ENCODE peak calls at places on chromosomes 4 and X, in four cellular contexts. One of them, this sample, is unnamed.
A peak's percentile ranks its signal among the peaks of the same experiment; 100 is the strongest.

GRCh38 chrX:41515376-41515775 is 68.2 kb downstream of the NYX start:
- DNase-seq in H9: no peak
- DNase-seq in neuronal stem cell: no peak
- DNase-seq in H1: no peak
- DNase-seq in this sample: no peak

GRCh38 chrX:83260288-83260687 is 247.8 kb upstream of the POU3F4 start:
- DNase-seq in H9: peak; percentile 35
- DNase-seq in neuronal stem cell: no peak
- DNase-seq in H1: no peak
- DNase-seq in this sample: no peak

GRCh38 chr4:150874386-150875226 is 140.5 kb downstream of the LRBA start:
- DNase-seq in H9: no peak
- DNase-seq in neuronal stem cell: no peak
- DNase-seq in H1: no peak
- DNase-seq in this sample: no peak

GRCh38 chr4:139709660-139710059 is 44.0 kb downstream of the MGST2 start:
- DNase-seq in H9: no peak
- DNase-seq in neuronal stem cell: no peak
- DNase-seq in H1: no peak
- DNase-seq in this sample: no peak

GRCh38 chrX:41518127-41518840 is 71.1 kb downstream of the NYX start:
- DNase-seq in H9: no peak
- DNase-seq in neuronal stem cell: no peak
- DNase-seq in H1: no peak
- DNase-seq in this sample: no peak

GRCh38 chrX:103628386-103629290 is at the start of gene TCEAL1:
- DNase-seq in H9: peak; percentile 83
- DNase-seq in neuronal stem cell: peak; percentile 20
- DNase-seq in H1: no peak
- DNase-seq in this sample: peak; percentile 27

GRCh38 chr4:47519239-47519883 is 34.3 kb downstream of the ATP10D start:
- DNase-seq in H9: no peak
- DNase-seq in neuronal stem cell: no peak
- DNase-seq in H1: no peak
- DNase-seq in this sample: no peak

GRCh38 chrX:44906542-44906941 is 33.6 kb downstream of the KDM6A start:
- DNase-seq in H9: no peak
- DNase-seq in neuronal stem cell: no peak
- DNase-seq in H1: no peak
- DNase-seq in this sample: no peak

GRCh38 chr4:156190606-156191005 is 236.9 kb upstream of the CTSO start:
- DNase-seq in H9: no peak
- DNase-seq in neuronal stem cell: no peak
- DNase-seq in H1: no peak
- DNase-seq in this sample: peak; percentile 85

GRCh38 chr4:174871407-174871806 is 42.4 kb upstream of the GLRA3 start:
- DNase-seq in H9: no peak
- DNase-seq in neuronal stem cell: no peak
- DNase-seq in H1: no peak
- DNase-seq in this sample: no peak

GRCh38 chr4:151045907-151046306 is 30.8 kb upstream of the LRBA start:
- DNase-seq in H9: peak; percentile 38
- DNase-seq in neuronal stem cell: no peak
- DNase-seq in H1: no peak
- DNase-seq in this sample: no peak

GRCh38 chr4:48653217-48654014 is 126.7 kb downstream of the FRYL start:
- DNase-seq in H9: no peak
- DNase-seq in neuronal stem cell: peak; percentile 9
- DNase-seq in H1: no peak
- DNase-seq in this sample: no peak

GRCh38 chrX:129655547-129656248 is 942 bp upstream of the APLN start:
- DNase-seq in H9: peak; percentile 59
- DNase-seq in neuronal stem cell: no peak
- DNase-seq in H1: no peak
- DNase-seq in this sample: no peak

GRCh38 chr4:167509551-167509950 is 275.3 kb upstream of the SPOCK3 start:
- DNase-seq in H9: no peak
- DNase-seq in neuronal stem cell: no peak
- DNase-seq in H1: no peak
- DNase-seq in this sample: no peak

GRCh38 chr4:164215113-164215741 is 538.7 kb upstream of the SMIM31 start:
- DNase-seq in H9: peak; percentile 33
- DNase-seq in neuronal stem cell: no peak
- DNase-seq in H1: no peak
- DNase-seq in this sample: no peak

GRCh38 chrX:74232859-74233258 is 71.1 kb upstream of the ZCCHC13 start:
- DNase-seq in H9: no peak
- DNase-seq in neuronal stem cell: no peak
- DNase-seq in H1: no peak
- DNase-seq in this sample: peak; percentile 11

GRCh38 chr4:165324203-165324917 is 3.1 kb upstream of the MSMO1 start:
- DNase-seq in H9: no peak
- DNase-seq in neuronal stem cell: no peak
- DNase-seq in H1: no peak
- DNase-seq in this sample: no peak

GRCh38 chr4:165327211-165328100 is at the start of gene MSMO1:
- DNase-seq in H9: peak; percentile 100
- DNase-seq in neuronal stem cell: peak; percentile 97
- DNase-seq in H1: peak; percentile 98
- DNase-seq in this sample: peak; percentile 100

GRCh38 chr4:165326831-165327210 is 648 bp upstream of the MSMO1 start:
- DNase-seq in H9: peak; percentile 73
- DNase-seq in neuronal stem cell: no peak
- DNase-seq in H1: no peak
- DNase-seq in this sample: peak; percentile 9

GRCh38 chr4:165324918-165325304 is 2.6 kb upstream of the MSMO1 start:
- DNase-seq in H9: no peak
- DNase-seq in neuronal stem cell: no peak
- DNase-seq in H1: no peak
- DNase-seq in this sample: no peak

GRCh38 chr4:165325732-165326512 is 1.5 kb upstream of the MSMO1 start:
- DNase-seq in H9: no peak
- DNase-seq in neuronal stem cell: no peak
- DNase-seq in H1: no peak
- DNase-seq in this sample: peak; percentile 76
- H2BK12ac ChIP-seq in H9: no peak overlapping the region
- H2BK12ac ChIP-seq in neuronal stem cell: no peak overlapping the region
- H2BK12ac ChIP-seq in H1: peak overlapping the region; percentile 60
- H2BK12ac ChIP-seq in this sample: peak overlapping the region; percentile 96

GRCh38 chr4:53039741-53040458 is 177.8 kb downstream of the RASL11B start:
- DNase-seq in H9: no peak
- DNase-seq in neuronal stem cell: no peak
- DNase-seq in H1: no peak
- DNase-seq in this sample: no peak
- H3K14ac ChIP-seq in H9: no peak overlapping the region
- H3K14ac ChIP-seq in neuronal stem cell: no peak overlapping the region
- H3K14ac ChIP-seq in H1: no peak overlapping the region
- H3K14ac ChIP-seq in this sample: no peak overlapping the region

GRCh38 chr4:6733358-6734164 is 17.6 kb downstream of the BLOC1S4 start:
- DNase-seq in H9: no peak
- DNase-seq in neuronal stem cell: no peak
- DNase-seq in H1: no peak
- DNase-seq in this sample: peak; percentile 39
- H2BK12ac ChIP-seq in H9: no peak overlapping the region
- H2BK12ac ChIP-seq in neuronal stem cell: peak overlapping the region; percentile 51
- H2BK12ac ChIP-seq in H1: no peak overlapping the region
- H2BK12ac ChIP-seq in this sample: no peak overlapping the region

DNA sequence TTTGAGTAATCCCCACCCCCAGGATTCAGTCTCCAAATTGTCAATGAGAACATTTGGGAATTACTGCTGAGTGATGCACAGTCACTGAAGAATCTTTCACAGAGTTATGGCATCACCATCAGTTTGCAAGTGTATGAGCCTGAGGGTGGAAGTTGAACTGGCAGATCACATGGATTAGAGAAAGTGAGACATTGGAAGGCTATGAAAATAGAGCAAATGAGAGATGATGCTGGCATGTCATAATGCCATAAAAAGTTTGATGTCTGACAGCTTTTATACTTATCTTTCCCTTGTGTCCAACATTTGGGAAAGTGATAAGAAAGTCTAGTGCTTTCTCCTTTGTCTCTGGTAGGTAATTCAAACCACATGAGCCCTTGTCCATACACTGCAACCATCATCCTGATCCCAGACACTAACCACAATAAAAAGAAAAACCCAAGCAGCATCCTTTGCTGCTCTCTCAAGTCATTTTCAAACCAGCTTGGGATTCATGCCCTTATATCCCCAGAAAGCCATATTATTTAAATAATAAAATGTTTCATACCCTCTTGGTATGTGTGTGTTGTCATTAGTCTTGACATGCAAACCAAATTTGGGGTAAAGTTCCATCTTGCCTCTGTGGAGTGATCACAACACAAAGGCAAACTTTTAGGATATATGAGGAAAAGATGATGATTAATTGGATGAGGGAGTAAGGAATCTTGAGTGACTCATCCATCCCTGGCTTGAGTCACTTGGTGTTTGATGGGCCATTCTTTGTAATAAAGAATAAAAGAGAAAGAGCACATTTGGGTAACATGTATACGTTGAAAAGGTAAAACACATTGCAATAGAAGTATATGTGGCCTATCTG is 438.9 kb downstream of the GRXCR1 start:
- DNase-seq in H9: no peak
- DNase-seq in neuronal stem cell: no peak
- DNase-seq in H1: no peak
- DNase-seq in this sample: no peak
- H3K14ac ChIP-seq in H9: no peak overlapping the region
- H3K14ac ChIP-seq in neuronal stem cell: no peak overlapping the region
- H3K14ac ChIP-seq in H1: no peak overlapping the region
- H3K14ac ChIP-seq in this sample: no peak overlapping the region

GRCh38 chr4:173529505-173530325 is at the start of gene HAND2:
- DNase-seq in H9: peak; percentile 73
- DNase-seq in neuronal stem cell: peak; percentile 59
- DNase-seq in H1: no peak
- DNase-seq in this sample: no peak

GRCh38 chr4:173528378-173529321 is 1.4 kb downstream of the HAND2 start:
- DNase-seq in H9: peak; percentile 65
- DNase-seq in neuronal stem cell: peak; percentile 45
- DNase-seq in H1: no peak
- DNase-seq in this sample: no peak

GRCh38 chr4:173530326-173531062 is 465 bp upstream of the HAND2 start:
- DNase-seq in H9: no peak
- DNase-seq in neuronal stem cell: no peak
- DNase-seq in H1: no peak
- DNase-seq in this sample: no peak

GRCh38 chr4:173532725-173533511 is 2.9 kb upstream of the HAND2 start:
- DNase-seq in H9: no peak
- DNase-seq in neuronal stem cell: no peak
- DNase-seq in H1: no peak
- DNase-seq in this sample: no peak

DNA sequence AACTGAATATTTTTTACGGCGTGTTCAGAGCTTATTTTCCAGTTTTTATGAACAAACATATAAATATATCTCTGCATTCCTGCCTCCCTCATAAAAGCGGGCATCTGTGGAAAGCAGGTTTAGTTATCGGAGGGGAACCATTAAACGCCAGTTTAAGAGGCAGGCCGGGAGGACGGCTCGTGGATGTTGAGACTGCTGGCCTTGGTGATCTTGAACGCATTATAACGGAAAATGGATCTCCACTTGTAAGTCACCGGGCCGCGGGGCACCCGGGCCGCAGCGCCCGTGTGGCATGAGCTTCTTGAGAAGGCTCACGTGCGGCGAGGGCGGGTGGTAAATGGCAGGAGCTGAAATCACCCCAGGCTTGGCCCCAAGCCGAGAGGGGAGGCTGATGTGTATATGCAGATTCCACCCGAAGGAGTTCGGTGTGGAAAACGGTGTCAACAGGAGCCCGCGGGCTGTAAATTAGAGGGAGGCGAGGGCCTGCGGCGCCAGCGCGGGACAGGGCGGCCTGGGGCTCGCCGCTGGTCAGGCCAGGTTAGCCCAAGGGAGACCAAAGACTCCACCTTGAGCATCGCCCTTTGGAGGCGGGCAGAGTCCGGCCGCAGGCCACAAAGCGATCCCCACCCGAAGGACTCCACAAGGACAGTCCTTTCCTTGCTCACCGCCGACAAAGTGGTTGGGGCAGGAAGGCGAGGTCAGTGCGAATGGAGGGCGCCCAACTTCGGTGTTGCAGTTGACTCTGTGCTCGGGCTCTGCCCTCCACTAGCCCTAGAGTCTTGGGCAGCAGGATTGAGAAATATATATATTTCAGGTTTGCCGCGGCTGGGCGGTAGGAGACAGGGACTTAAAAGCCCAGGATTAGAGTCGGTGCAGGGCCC is 1.3 kb upstream of the HAND2 start:
- DNase-seq in H9: peak; percentile 58
- DNase-seq in neuronal stem cell: peak; percentile 20
- DNase-seq in H1: no peak
- DNase-seq in this sample: no peak
- H2BK12ac ChIP-seq in H9: no peak overlapping the region
- H2BK12ac ChIP-seq in neuronal stem cell: no peak overlapping the region
- H2BK12ac ChIP-seq in H1: no peak overlapping the region
- H2BK12ac ChIP-seq in this sample: no peak overlapping the region

DNA sequence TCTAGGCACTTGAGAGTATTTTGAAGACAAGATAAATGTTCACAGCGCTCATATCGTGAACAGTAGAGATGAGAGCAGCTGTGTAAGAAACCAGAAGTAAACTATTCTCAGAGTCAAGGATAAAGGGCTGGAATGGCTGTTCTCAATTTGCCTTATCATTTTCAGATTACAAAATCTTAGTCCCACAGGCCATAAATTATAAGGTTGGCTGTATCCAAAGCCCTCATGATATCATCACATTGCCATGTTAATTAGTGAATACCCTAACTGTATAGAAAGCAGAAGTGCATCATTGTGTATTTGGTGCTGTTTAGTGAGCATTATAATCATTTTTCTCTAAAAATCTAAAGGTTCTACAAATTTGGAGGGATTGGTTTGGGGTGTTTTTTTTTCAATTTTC is 168.9 kb upstream of the EDNRA start:
- DNase-seq in H9: no peak
- DNase-seq in neuronal stem cell: no peak
- DNase-seq in H1: no peak
- DNase-seq in this sample: no peak
- H3K14ac ChIP-seq in H9: no peak overlapping the region
- H3K14ac ChIP-seq in neuronal stem cell: no peak overlapping the region
- H3K14ac ChIP-seq in H1: no peak overlapping the region
- H3K14ac ChIP-seq in this sample: no peak overlapping the region

This sample was measured in trophoblast cell.